ENCODE peak calls at places on chromosomes 2 and 18, in four cellular contexts. L, U, Q and P are unnamed samples.

GRCh38 chr2:164714471-164714870 is 93.2 kb upstream of the GRB14 start:
- DNase-seq in U (no peak), Q (no peak), L (no peak), P (no peak)

GRCh38 chr2:238060096-238060541 is 682 bp upstream of the SCLY start:
- DNase-seq in L (no peak), U (no peak), Q (peak; percentile 38), P (peak; percentile 43)

GRCh38 chr2:102057502-102058292 is 65.9 kb downstream of the IL1R2 start:
- DNase-seq in U (no peak), Q (peak; percentile 85), L (peak; percentile 55), P (no peak)

GRCh38 chr2:29578084-29578598 is 343.2 kb downstream of the ALK start:
- DNase-seq in U (no peak), Q (no peak), L (no peak), P (no peak)

GRCh38 chr18:11544060-11544633 is 65.2 kb upstream of the SLC35G4 start:
- DNase-seq in L (no peak), U (no peak), Q (no peak), P (no peak)

GRCh38 chr2:239727776-239728600 is 297.2 kb downstream of the NDUFA10 start:
- DNase-seq in L (no peak), U (no peak), Q (no peak), P (no peak)

GRCh38 chr2:56118474-56118873 is 65.3 kb upstream of the CCDC85A start:
- DNase-seq in Q (no peak), U (no peak), L (no peak), P (no peak)

GRCh38 chr2:106054336-106054735 is 139.8 kb downstream of the UXS1 start:
- DNase-seq in Q (no peak), L (no peak), U (no peak), P (no peak)

GRCh38 chr2:117960231-117960630 is 53.6 kb downstream of the CCDC93 start:
- DNase-seq in U (no peak), L (no peak), Q (no peak), P (no peak)

GRCh38 chr2:129906861-129907235 is 72.6 kb upstream of the RAB6C start:
- DNase-seq in L (no peak), Q (no peak), U (no peak), P (no peak)

GRCh38 chr2:11254100-11254536 is 90.3 kb downstream of the ROCK2 start:
- DNase-seq in L (no peak), U (no peak), Q (peak; percentile 48), P (no peak)

GRCh38 chr2:241774419-241775222 is 2.0 kb upstream of the GAL3ST2 start:
- DNase-seq in U (peak; percentile 43), Q (peak; percentile 77), L (no peak), P (no peak)

GRCh38 chr2:133040175-133040574 is 370.2 kb upstream of the LYPD1 start:
- DNase-seq in L (no peak), U (peak; percentile 48), Q (peak; percentile 22), P (no peak)

GRCh38 chr2:241183221-241183620 is 5.3 kb upstream of the ANO7 start:
- DNase-seq in Q (no peak), U (no peak), L (no peak), P (no peak)

GRCh38 chr2:145184741-145185671 is 665.1 kb upstream of the ZEB2 start:
- DNase-seq in U (no peak), Q (peak; percentile 57), L (no peak), P (no peak)

GRCh38 chr2:21404827-21405625 is 281.3 kb downstream of the TDRD15 start:
- DNase-seq in U (no peak), L (no peak), Q (no peak), P (no peak)

GRCh38 chr2:173427887-173428683 is 73.4 kb downstream of the CDCA7 start:
- DNase-seq in U (peak; percentile 52), L (peak; percentile 46), Q (peak; percentile 68), P (no peak)

GRCh38 chr2:125386074-125386473 is 1269.9 kb upstream of the GYPC start:
- DNase-seq in Q (no peak), U (no peak), L (no peak), P (no peak)

GRCh38 chr18:58005885-58006523 is 38.0 kb upstream of the NEDD4L start:
- DNase-seq in Q (peak; percentile 10), U (peak; percentile 9), L (no peak), P (no peak)

GRCh38 chr18:11512096-11513030 is 97.0 kb upstream of the SLC35G4 start:
- DNase-seq in Q (peak; percentile 27), U (no peak), L (no peak), P (no peak)

GRCh38 chr2:238513346-238513745 is 86.6 kb downstream of the ASB1 start:
- DNase-seq in U (no peak), L (no peak), Q (peak; percentile 62), P (peak; percentile 35)

GRCh38 chr18:61992285-61992684 is 99.5 kb upstream of the RNF152 start:
- DNase-seq in U (peak; percentile 72), L (no peak), Q (peak; percentile 64), P (peak; percentile 64)

GRCh38 chr2:3091696-3092095 is 285.9 kb downstream of the EIPR1 start:
- DNase-seq in L (no peak), Q (no peak), U (no peak), P (no peak)

GRCh38 chr2:100520224-100520623 is 42.6 kb upstream of the PDCL3 start:
- DNase-seq in Q (no peak), L (no peak), U (no peak), P (no peak)

GRCh38 chr18:48838921-48839818 is 111.6 kb downstream of the SMAD7 start:
- DNase-seq in Q (peak; percentile 62), U (peak; percentile 60), L (no peak), P (no peak)

GRCh38 chr18:73924836-73925235 is 222.8 kb downstream of the FBXO15 start:
- DNase-seq in U (no peak), L (no peak), Q (no peak), P (no peak)

GRCh38 chr18:68969027-68969426 is 171.1 kb downstream of the CCDC102B start:
- DNase-seq in L (no peak), Q (no peak), U (no peak), P (no peak)

GRCh38 chr2:23912054-23912453 is 14.9 kb downstream of the ATAD2B start:
- DNase-seq in L (no peak), Q (no peak), U (no peak), P (no peak)

GRCh38 chr2:56199492-56199891 is 15.7 kb downstream of the CCDC85A start:
- DNase-seq in U (no peak), L (no peak), Q (no peak), P (no peak)

GRCh38 chr2:45895477-45895876 is 244.0 kb downstream of the PRKCE start:
- DNase-seq in U (no peak), L (no peak), Q (peak; percentile 47), P (no peak)

GRCh38 chr18:54296017-54296416 is 26.7 kb downstream of the POLI start:
- DNase-seq in L (no peak), U (no peak), Q (peak; percentile 29), P (no peak)

GRCh38 chr2:11770531-11771188 is 24.2 kb downstream of the LPIN1 start:
- DNase-seq in L (no peak), Q (no peak), U (no peak), P (no peak)

GRCh38 chr2:179571721-179572120 is 289.7 kb downstream of the ZNF385B start:
- DNase-seq in L (no peak), U (no peak), Q (no peak), P (no peak)